ENCODE peak calls at places on chromosomes 16 and 17, in five cellular contexts. I, K, D, O and H are unnamed samples.

GRCh38 chr17:51397361-51398127 is 137.2 kb downstream of the UTP18 start:
- DNase-seq in K (no peak), D (peak), I (no peak), O (peak), H (peak)

GRCh38 chr16:87317766-87318121 is 552 bp upstream of the C16orf95 start:
- DNase-seq in I (peak), K (peak), O (peak), D (peak), H (peak)

GRCh38 chr16:56637814-56638750 is at the start of gene MT1A:
- DNase-seq in D (peak), I (peak), O (peak), K (no peak), H (no peak)

GRCh38 chr16:17408296-17408695 is 62.5 kb downstream of the XYLT1 start:
- DNase-seq in K (no peak), O (peak), I (no peak), D (no peak), H (no peak)

GRCh38 chr17:9239821-9240658 is 218.7 kb downstream of the NTN1 start:
- DNase-seq in K (peak), O (peak), I (peak), D (peak), H (no peak)

GRCh38 chr16:56549744-56550385 is 15.0 kb upstream of the MT4 start:
- DNase-seq in I (no peak), O (no peak), D (peak), K (no peak), H (no peak)

GRCh38 chr17:1179112-1179634 is 608 bp downstream of the ABR start:
- DNase-seq in K (no peak), I (no peak), O (no peak), D (no peak), H (no peak)

GRCh38 chr17:33580215-33580614 is 287.1 kb upstream of the ASIC2 start:
- DNase-seq in D (no peak), O (no peak), K (no peak), I (no peak), H (no peak)

GRCh38 chr17:556431-556995 is 158.1 kb downstream of the VPS53 start:
- DNase-seq in I (no peak), D (no peak), K (no peak), O (no peak), H (no peak)

GRCh38 chr16:88448461-88449266 is 4.4 kb upstream of the ZFPM1 start:
- DNase-seq in K (no peak), D (no peak), I (no peak), O (no peak), H (no peak)

DNA sequence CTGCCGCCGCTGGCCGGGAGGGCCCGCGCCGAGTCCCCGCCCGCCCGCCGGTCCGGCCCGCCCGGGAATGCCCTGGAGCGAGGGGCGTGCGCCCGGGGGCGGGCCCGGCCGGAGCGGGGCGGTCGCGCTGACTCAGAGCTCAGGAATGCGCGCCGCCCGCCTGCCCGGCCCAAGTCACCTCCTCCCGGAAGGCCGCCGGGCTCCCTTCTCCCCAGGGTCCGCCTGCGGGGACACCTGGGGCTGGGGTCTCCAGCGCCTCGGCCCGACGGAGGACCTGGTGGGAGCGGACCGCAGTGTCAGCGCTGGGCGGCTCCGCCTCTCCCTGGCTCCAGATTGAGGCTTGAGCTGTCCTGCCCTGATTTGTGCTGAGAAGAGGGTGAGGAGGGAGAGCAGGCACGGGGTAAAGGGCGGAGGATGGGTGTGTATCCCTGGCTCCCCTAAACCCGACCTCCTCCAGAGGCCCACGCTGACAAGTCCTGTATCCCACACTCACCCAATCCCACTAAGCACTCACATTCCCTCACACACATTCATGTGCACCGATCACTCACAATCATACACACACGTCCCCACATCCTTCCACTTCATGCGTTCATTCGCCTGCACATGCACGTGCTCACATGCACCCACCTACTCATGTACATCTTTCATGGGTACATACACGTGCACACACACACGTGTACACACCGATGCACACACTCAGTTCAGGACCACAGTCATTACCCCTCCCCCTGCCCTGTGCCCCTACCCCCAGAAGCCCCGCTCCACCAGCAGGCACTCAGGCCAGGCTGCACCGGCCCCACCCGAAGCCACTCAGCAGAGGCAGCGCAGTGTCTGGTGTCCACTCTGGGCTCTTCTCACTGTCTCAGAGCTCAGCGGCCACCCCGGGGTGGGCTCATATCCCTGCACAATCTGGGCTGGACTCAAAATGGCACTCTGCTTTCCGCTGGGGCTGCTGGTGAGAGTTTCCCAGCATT is at the start of gene RHBDF1:
- DNase-seq in I (peak), O (peak), K (no peak), D (peak), H (no peak)
- H3K4me3 ChIP-seq in I (peak), O (peak), K (no peak), D (peak), H (peak)

DNA sequence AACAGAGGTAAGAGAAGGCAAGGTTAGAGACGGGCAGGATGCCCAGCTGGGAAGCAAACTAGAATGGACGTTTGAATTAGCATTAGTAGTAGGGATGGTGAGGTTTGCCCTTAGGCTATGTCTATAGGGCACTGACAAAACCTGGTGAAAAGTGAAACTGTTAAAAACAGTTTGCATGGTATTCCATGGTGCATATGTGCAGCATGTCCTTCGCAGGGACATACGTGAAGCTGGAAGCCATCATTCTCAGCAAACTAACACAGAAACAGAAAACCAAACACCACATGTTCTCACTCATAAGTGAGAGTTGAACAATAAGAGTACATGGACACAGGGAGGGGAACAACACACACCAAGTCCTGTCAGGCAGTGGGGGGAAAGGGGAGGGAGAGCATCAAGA is 25.8 kb downstream of the NACA2 start:
- DNase-seq in O (no peak), K (no peak), I (no peak), D (no peak), H (no peak)
- H3K4me3 ChIP-seq in O (no peak), K (no peak), I (no peak), D (no peak), H (no peak)

DNA sequence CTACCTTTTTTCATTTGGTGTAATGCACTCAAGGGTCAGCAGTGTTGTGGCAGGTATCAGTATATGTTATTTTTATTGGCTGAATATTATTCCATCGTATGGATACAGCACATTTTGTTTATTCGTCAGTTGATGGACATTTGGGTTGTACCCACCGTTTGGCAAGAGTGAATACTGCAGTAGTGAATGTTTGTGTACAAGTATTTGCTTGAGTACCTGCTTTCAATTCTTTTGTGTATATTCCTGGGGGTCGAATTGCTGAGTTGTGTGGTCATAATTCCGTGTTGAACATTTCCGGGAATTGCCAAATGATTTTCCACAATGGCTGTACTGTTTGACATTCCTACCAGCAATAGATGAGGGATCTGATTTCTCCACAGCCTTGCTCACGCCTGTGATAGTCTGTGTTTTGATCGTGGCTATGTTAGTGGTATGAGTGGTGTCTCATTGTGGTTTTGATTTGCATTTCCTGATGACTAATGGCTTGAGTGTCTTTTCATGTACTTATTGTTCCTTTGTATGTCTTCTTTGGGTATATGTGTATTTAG is 108.4 kb downstream of the OR1D5 start:
- DNase-seq in K (no peak), I (no peak), D (peak), O (peak), H (peak)
- H3K4me3 ChIP-seq in K (no peak), I (no peak), D (no peak), O (no peak), H (no peak)

GRCh38 chr17:72588561-72588960 is 467.7 kb downstream of the SOX9 start:
- DNase-seq in O (no peak), I (no peak), K (no peak), D (peak), H (no peak)

GRCh38 chr17:72590382-72590781 is 469.6 kb downstream of the SOX9 start:
- DNase-seq in O (peak), D (peak), K (no peak), I (no peak), H (no peak)

GRCh38 chr17:72588961-72589360 is 468.1 kb downstream of the SOX9 start:
- DNase-seq in D (peak), K (no peak), I (no peak), O (no peak), H (no peak)

GRCh38 chr17:72587156-72587555 is 466.3 kb downstream of the SOX9 start:
- DNase-seq in K (no peak), O (no peak), I (no peak), D (peak), H (no peak)

DNA sequence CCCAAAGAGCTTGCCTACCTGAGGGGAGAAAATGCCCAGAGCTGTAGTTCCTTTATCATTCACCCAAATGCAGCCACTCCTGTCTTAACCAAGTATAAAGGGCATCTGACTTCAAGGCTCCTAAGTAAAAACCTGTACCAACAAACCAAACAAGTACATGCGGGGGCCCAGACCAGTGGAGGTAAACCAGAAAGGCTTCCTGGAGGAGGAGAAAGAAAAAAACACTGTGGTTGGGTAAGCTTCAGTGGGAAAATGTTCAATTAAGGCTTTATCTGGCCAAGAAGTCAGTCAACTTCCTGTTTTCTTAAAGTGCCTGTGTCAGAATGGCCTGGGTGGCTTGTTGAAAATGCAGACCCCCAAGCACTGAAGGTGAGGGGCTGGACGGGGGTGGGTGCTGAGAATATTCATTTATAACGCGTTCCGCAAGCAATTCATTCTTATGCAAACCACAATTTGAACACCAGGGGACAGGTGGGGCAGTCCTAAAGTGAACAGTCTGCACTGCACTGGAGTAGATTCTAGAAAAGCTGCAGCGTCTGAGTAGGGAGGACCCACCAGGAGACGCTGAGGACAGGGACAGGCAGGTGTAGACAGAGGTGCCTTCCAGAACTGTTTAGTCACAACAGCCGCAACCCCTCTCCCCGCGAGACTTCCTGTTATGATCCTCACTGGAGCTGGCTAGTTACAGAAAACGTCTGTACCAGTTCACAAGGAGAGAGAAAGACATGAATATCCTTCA is 467.1 kb downstream of the SOX9 start:
- DNase-seq in K (no peak), I (no peak), O (no peak), D (peak), H (no peak)
- H3K4me3 ChIP-seq in K (no peak), I (no peak), O (no peak), D (no peak), H (no peak)

GRCh38 chr16:53915452-53916160 is 211.7 kb downstream of the FTO start:
- DNase-seq in D (no peak), I (no peak), O (peak), K (no peak), H (no peak)
- H3K4me3 ChIP-seq in D (no peak), I (no peak), O (no peak), K (no peak), H (no peak)

DNA sequence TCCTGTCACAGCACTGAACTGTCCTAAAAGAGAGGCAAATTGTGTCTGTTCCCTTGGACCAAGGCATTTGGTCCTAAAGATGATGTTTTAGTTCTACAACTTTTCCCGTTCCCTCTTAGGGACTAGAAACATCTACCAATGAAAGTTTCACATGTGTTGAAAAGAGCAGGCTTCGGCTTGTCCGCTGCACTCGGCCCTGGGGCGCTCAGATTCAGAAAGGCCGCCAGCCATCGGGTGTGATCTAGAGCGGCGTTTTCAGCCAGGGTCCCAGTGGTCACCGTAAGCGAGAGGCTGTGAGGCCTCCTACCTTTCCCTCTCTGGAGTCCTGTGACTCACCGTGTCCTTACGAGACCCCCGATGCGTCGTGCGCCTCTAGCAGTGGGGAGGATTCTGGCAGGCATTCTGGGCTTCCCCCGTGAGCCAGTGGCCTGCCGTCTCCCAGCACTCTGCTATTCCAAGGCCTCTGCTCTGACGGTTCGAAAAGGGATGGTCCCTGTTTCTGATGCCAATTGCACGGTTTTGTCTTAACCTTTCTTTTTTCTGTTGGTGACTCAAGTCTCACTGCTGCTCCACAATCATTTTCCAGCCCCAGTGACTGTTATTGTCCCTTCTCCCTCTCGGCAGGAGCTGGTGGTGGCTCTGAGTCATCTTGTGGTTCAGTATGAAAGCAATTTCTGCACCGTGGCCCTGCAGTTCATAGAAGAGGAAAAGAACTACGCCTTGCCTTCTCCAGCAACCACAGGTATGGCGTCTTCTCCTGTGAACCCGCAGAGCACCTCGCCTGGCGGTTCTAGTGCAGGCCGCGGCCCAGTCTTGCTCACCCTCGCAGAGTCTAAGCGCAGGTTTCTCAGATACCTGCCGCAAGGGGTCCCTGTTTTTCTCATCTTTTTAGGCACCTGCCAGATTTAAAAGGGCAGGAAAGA is 100.3 kb upstream of the CHMP6 start:
- DNase-seq in I (no peak), K (peak), O (peak), D (peak), H (peak)
- H3K4me3 ChIP-seq in I (peak), K (peak), O (peak), D (no peak), H (no peak)